ENCODE peak calls at places on chromosome 4, in four cellular contexts. F, K, P and O are unnamed samples.

GRCh38 chr4:153759407-153760226 is at the start of gene RNF175:
- DNase-seq in F (no peak), K (peak; percentile 17), P (no peak), O (peak; percentile 15)

GRCh38 chr4:185112104-185112503 is 31.0 kb upstream of the SLC25A4 start:
- DNase-seq in F (peak; percentile 99), K (no peak), P (no peak), O (peak; percentile 83)

GRCh38 chr4:131408102-131408501 is 1741.0 kb upstream of the PCDH10 start:
- DNase-seq in F (no peak), K (no peak), P (no peak), O (no peak)

GRCh38 chr4:3271131-3271530 is 21.7 kb upstream of the RGS12 start:
- DNase-seq in F (no peak), K (no peak), P (no peak), O (no peak)

GRCh38 chr4:41797260-41797659 is 48.7 kb upstream of the PHOX2B start:
- DNase-seq in F (no peak), K (no peak), P (no peak), O (no peak)

GRCh38 chr4:113435893-113436292 is 325.6 kb downstream of the CAMK2D start:
- DNase-seq in F (peak; percentile 85), K (no peak), P (no peak), O (peak; percentile 77)

GRCh38 chr4:114043116-114043515 is 63.7 kb upstream of the ARSJ start:
- DNase-seq in F (peak; percentile 27), K (no peak), P (no peak), O (no peak)

GRCh38 chr4:87499415-87500106 is 29.6 kb downstream of the SPARCL1 start:
- DNase-seq in F (no peak), K (no peak), P (no peak), O (no peak)

GRCh38 chr4:17168571-17168970 is 270.1 kb upstream of the LDB2 start:
- DNase-seq in F (peak; percentile 84), K (no peak), P (no peak), O (no peak)

GRCh38 chr4:43843501-43843900 is 605.1 kb downstream of the KCTD8 start:
- DNase-seq in F (no peak), K (no peak), P (no peak), O (no peak)

GRCh38 chr4:119231517-119231916 is 19.0 kb downstream of the USP53 start:
- DNase-seq in F (no peak), K (no peak), P (no peak), O (no peak)

GRCh38 chr4:7073526-7074390 is 5.9 kb upstream of the GRPEL1 start:
- DNase-seq in F (peak; percentile 69), K (peak; percentile 37), P (no peak), O (peak; percentile 68)

GRCh38 chr4:185726931-185727330 is 85.1 kb downstream of the SORBS2 start:
- DNase-seq in F (no peak), K (no peak), P (no peak), O (no peak)

GRCh38 chr4:100284302-100284701 is 94.0 kb upstream of the DDIT4L start:
- DNase-seq in F (no peak), K (no peak), P (no peak), O (no peak)

GRCh38 chr4:36677122-36677521 is 395.7 kb downstream of the DTHD1 start:
- DNase-seq in F (peak; percentile 27), K (no peak), P (no peak), O (no peak)

GRCh38 chr4:124092101-124093057 is 620.2 kb downstream of the ANKRD50 start:
- DNase-seq in F (no peak), K (no peak), P (no peak), O (no peak)

GRCh38 chr4:54403700-54404453 is 174.8 kb downstream of the PDGFRA start:
- DNase-seq in F (no peak), K (no peak), P (no peak), O (no peak)